ENCODE peak calls at places on chromosomes 12 and 14, in four cellular contexts. I is stimulated activated CD4-positive, alpha-beta T cell treated with anti-CD3 and anti-CD28 coated beads, TNF-alpha, amount 100 ng/mL, for 48 hours; D is GM20000; U is left lung. A is an unnamed sample.

GRCh38 chr12:67068773-67069450 is 200.2 kb upstream of the CAND1 start:
- DNase-seq in I (no peak), U (peak; percentile 83), D (peak; percentile 59), A (peak; percentile 9)

GRCh38 chr14:26522985-26523384 is 74.8 kb downstream of the NOVA1 start:
- DNase-seq in U (no peak), D (no peak), I (no peak), A (no peak)

GRCh38 chr14:68733086-68733621 is 59.7 kb downstream of the ZFP36L1 start:
- DNase-seq in D (peak; percentile 63), I (no peak), U (no peak), A (no peak)

GRCh38 chr14:78758333-78758732 is 588.2 kb downstream of the NRXN3 start:
- DNase-seq in U (no peak), I (no peak), D (peak; percentile 8), A (peak; percentile 6)

GRCh38 chr12:115574831-115575230 is 702.7 kb downstream of the MED13L start:
- DNase-seq in I (no peak), U (no peak), D (no peak), A (no peak)

GRCh38 chr12:50157259-50157658 is 9.9 kb downstream of the CERS5 start:
- DNase-seq in D (no peak), U (no peak), I (no peak), A (no peak)

GRCh38 chr14:96239759-96240158 is 16.3 kb upstream of the BDKRB1 start:
- DNase-seq in I (no peak), D (no peak), U (no peak), A (no peak)

GRCh38 chr14:24436355-24437019 is 6.1 kb downstream of the SDR39U1 start:
- DNase-seq in U (no peak), I (no peak), D (peak; percentile 71), A (peak; percentile 75)

GRCh38 chr14:68476212-68476964 is 316.5 kb downstream of the ZFP36L1 start:
- DNase-seq in U (no peak), D (peak; percentile 53), I (no peak), A (peak; percentile 66)

GRCh38 chr14:94571950-94572349 is 9.3 kb upstream of the SERPINA5 start:
- DNase-seq in I (no peak), U (no peak), D (no peak), A (no peak)

GRCh38 chr12:50087159-50087558 is 2.0 kb downstream of the SMARCD1 start:
- DNase-seq in I (no peak), U (no peak), D (no peak), A (no peak)

GRCh38 chr14:63435838-63436237 is 107.3 kb downstream of the PPP2R5E start:
- DNase-seq in I (no peak), U (peak; percentile 78), D (no peak), A (no peak)

GRCh38 chr12:66584673-66585072 is 94.2 kb downstream of the GRIP1 start:
- DNase-seq in I (no peak), D (no peak), U (no peak), A (no peak)

GRCh38 chr14:51157012-51157411 is 62.1 kb upstream of the TRIM9 start:
- DNase-seq in I (no peak), D (peak; percentile 22), U (no peak), A (peak; percentile 10)

GRCh38 chr12:27460471-27460978 is 14.0 kb downstream of the SMCO2 start:
- DNase-seq in I (no peak), U (no peak), D (no peak), A (no peak)

A was measured in germinal center.